ENCODE peak calls at places on chromosomes 2 and 18, in nine cellular contexts. V is HT-29; A is mucosa of gallbladder; R is SK-N-DZ; P is memory B cell; S is amniotic stem cell; G is pulmonary artery endothelial cell; U is T-helper 22 cell; M is stimulated activated CD4-positive, alpha-beta T cell treated with anti-CD3 and anti-CD28 coated beads, Interleukin-2, amount 100 ng/mL, for 48 hours. F is an unnamed sample.

GRCh38 chr2:163602196-163602595 is 133.6 kb downstream of the FIGN start:
- DNase-seq in V (no peak), A (no peak), R (no peak), P (no peak), S (no peak), G (no peak), U (no peak), M (no peak), F (no peak)

GRCh38 chr2:119517433-119517832 is 6.8 kb downstream of the SCTR start:
- DNase-seq in V (peak; percentile 84), A (peak; percentile 57), R (peak; percentile 16), P (no peak), S (no peak), G (peak; percentile 7), U (no peak), M (peak; percentile 39), F (no peak)

GRCh38 chr2:149037851-149038250 is 648 bp upstream of the LYPD6B start:
- DNase-seq in V (peak; percentile 62), A (peak; percentile 29), R (peak; percentile 37), P (no peak), S (no peak), G (no peak), U (no peak), M (no peak), F (no peak)

GRCh38 chr2:42545023-42545713 is 23.3 kb upstream of the MTA3 start:
- DNase-seq in V (no peak), A (no peak), R (no peak), P (no peak), S (no peak), G (no peak), U (no peak), M (no peak), F (no peak)

GRCh38 chr2:230326453-230327417 is at the start of gene SP140L:
- DNase-seq in V (peak; percentile 81), A (peak; percentile 70), R (no peak), P (peak; percentile 50), S (peak; percentile 51), G (peak; percentile 45), U (peak; percentile 70), M (peak; percentile 60), F (peak; percentile 35)

GRCh38 chr2:10448646-10449480 is 736 bp upstream of the ODC1 start:
- DNase-seq in V (peak; percentile 92), A (peak; percentile 93), R (peak; percentile 91), P (peak; percentile 82), S (peak; percentile 82), G (peak; percentile 60), U (peak; percentile 90), M (peak; percentile 53), F (peak; percentile 65)

GRCh38 chr2:191625016-191625415 is 52.9 kb upstream of the NABP1 start:
- DNase-seq in V (no peak), A (no peak), R (no peak), P (no peak), S (no peak), G (peak; percentile 48), U (peak; percentile 58), M (no peak), F (no peak)

GRCh38 chr2:6580982-6581381 is 284.7 kb downstream of the CMPK2 start:
- DNase-seq in V (no peak), A (no peak), R (no peak), P (no peak), S (peak; percentile 32), G (no peak), U (no peak), M (no peak), F (peak; percentile 7)

GRCh38 chr2:2328847-2329246 is 2.2 kb downstream of the MYT1L start:
- DNase-seq in V (peak; percentile 34), A (no peak), R (peak; percentile 35), P (no peak), S (no peak), G (no peak), U (no peak), M (no peak), F (no peak)

GRCh38 chr2:119028327-119029174 is 86.6 kb downstream of the MARCO start:
- DNase-seq in V (peak; percentile 57), A (peak; percentile 32), R (peak; percentile 26), P (no peak), S (no peak), G (no peak), U (no peak), M (no peak), F (no peak)

GRCh38 chr2:223894009-223894408 is 51.1 kb downstream of the WDFY1 start:
- DNase-seq in V (no peak), A (no peak), R (no peak), P (peak; percentile 44), S (no peak), G (no peak), U (no peak), M (no peak), F (no peak)

GRCh38 chr18:26470011-26470637 is 78.2 kb downstream of the KCTD1 start:
- DNase-seq in V (no peak), A (no peak), R (no peak), P (no peak), S (no peak), G (no peak), U (no peak), M (no peak), F (peak; percentile 86)

GRCh38 chr2:65317841-65318240 is 90.2 kb downstream of the ACTR2 start:
- DNase-seq in V (no peak), A (no peak), R (no peak), P (no peak), S (no peak), G (no peak), U (no peak), M (no peak), F (no peak)

GRCh38 chr2:95346236-95346737 is 49.1 kb downstream of the KCNIP3 start:
- DNase-seq in V (no peak), A (peak; percentile 46), R (no peak), P (no peak), S (no peak), G (no peak), U (no peak), M (peak; percentile 4), F (no peak)

GRCh38 chr2:32464441-32464840 is 107.6 kb downstream of the BIRC6 start:
- DNase-seq in V (no peak), A (no peak), R (no peak), P (no peak), S (no peak), G (no peak), U (no peak), M (no peak), F (no peak)

F was measured in HFF-Myc.